ENCODE peak calls at places on chromosomes 3 and 15, in seven cellular contexts. W is stimulated activated CD4-positive, alpha-beta T cell treated with anti-CD3 and anti-CD28 coated beads, Interleukin-1b, Interleukin-23, amount 100 ng/mL, for 1 hour; C is GM23338; P is fibroblast of the conjunctiva; B is NCI-H2081 treated with DMSO at 0.1 percent for 48 hours; E is psoas muscle; U is frontal cortex. Q is an unnamed sample.

GRCh38 chr15:83973816-83974215 is 261.8 kb upstream of the GOLGA6L4 start:
- DNase-seq in P (no peak), C (peak), W (no peak), B (no peak), U (no peak), E (no peak), Q (no peak)

GRCh38 chr3:79247367-79248103 is 520.3 kb downstream of the ROBO1 start:
- DNase-seq in C (no peak), B (no peak), U (no peak), P (peak), E (no peak), W (no peak), Q (no peak)

GRCh38 chr3:66473637-66474036 is 27.2 kb downstream of the LRIG1 start:
- DNase-seq in U (no peak), C (no peak), E (no peak), P (no peak), W (no peak), B (no peak), Q (peak)

GRCh38 chr15:81095690-81096365 is 38.2 kb upstream of the CFAP161 start:
- DNase-seq in P (no peak), E (no peak), W (no peak), U (no peak), C (no peak), B (no peak), Q (no peak)

GRCh38 chr3:120461416-120461815 is 10.6 kb upstream of the FSTL1 start:
- DNase-seq in U (no peak), P (no peak), W (no peak), E (no peak), B (no peak), C (no peak), Q (peak)

GRCh38 chr3:191476053-191476787 is 15.3 kb downstream of the PYDC2 start:
- DNase-seq in E (no peak), C (no peak), U (no peak), P (no peak), B (no peak), W (no peak), Q (peak)

GRCh38 chr3:149536429-149536828 is 61.9 kb downstream of the TM4SF4 start:
- DNase-seq in W (no peak), E (peak), B (no peak), C (peak), U (no peak), P (no peak), Q (peak)

GRCh38 chr3:49602877-49603411 is 48.7 kb downstream of the BSN start:
- DNase-seq in W (peak), B (no peak), C (no peak), P (no peak), U (no peak), E (no peak), Q (no peak)

GRCh38 chr3:23113455-23114171 is 89.5 kb upstream of the UBE2E2 start:
- DNase-seq in W (no peak), U (no peak), C (no peak), P (peak), E (peak), B (no peak), Q (peak)

GRCh38 chr15:97961067-97961954 is 808 bp downstream of the ARRDC4 start:
- DNase-seq in C (peak), E (peak), W (no peak), P (no peak), B (no peak), U (peak), Q (peak)

GRCh38 chr3:51792206-51792605 is 13.2 kb upstream of the IQCF6 start:
- DNase-seq in E (no peak), U (no peak), W (no peak), B (no peak), C (no peak), P (no peak), Q (no peak)

GRCh38 chr3:50671331-50671730 is 3.4 kb upstream of the DOCK3 start:
- DNase-seq in E (no peak), P (no peak), W (no peak), C (no peak), U (no peak), B (no peak), Q (peak)

GRCh38 chr15:93948728-93949127 is 282.6 kb upstream of the MCTP2 start:
- DNase-seq in C (no peak), B (peak), U (no peak), E (no peak), W (no peak), P (no peak), Q (no peak)

GRCh38 chr3:10480871-10481378 is 24.5 kb downstream of the ATP2B2 start:
- DNase-seq in U (no peak), C (no peak), P (no peak), B (no peak), W (no peak), E (no peak), Q (no peak)

GRCh38 chr15:55552926-55553325 is 35.2 kb downstream of the PYGO1 start:
- DNase-seq in E (no peak), P (peak), W (no peak), B (no peak), U (no peak), C (peak), Q (peak)

GRCh38 chr3:38203690-38204089 is 38.4 kb downstream of the OXSR1 start:
- DNase-seq in P (no peak), U (no peak), B (no peak), W (no peak), E (no peak), C (no peak), Q (no peak)

GRCh38 chr3:161558256-161558655 is 61.6 kb downstream of the OTOL1 start:
- DNase-seq in U (no peak), C (no peak), P (no peak), W (no peak), B (no peak), E (no peak), Q (peak)

Q was measured in RPMI7951.